ENCODE peak calls at places on chromosomes 16 and 17, in eight cellular contexts. D, O, F, J, M, X, N and Q are unnamed samples.

GRCh38 chr17:6894206-6894528 is 62.6 kb upstream of the TEKT1 start:
- DNase-seq in D (no peak), O (no peak), F (peak), J (no peak), M (no peak), X (no peak), N (no peak), Q (no peak)

GRCh38 chr16:31385680-31386079 is 7.5 kb upstream of the ITGAD start:
- DNase-seq in D (no peak), O (no peak), F (no peak), J (no peak), M (no peak), X (no peak), N (no peak), Q (no peak)

GRCh38 chr16:88759245-88759975 is 25.6 kb downstream of the PIEZO1 start:
- DNase-seq in D (peak), O (no peak), F (peak), J (no peak), M (no peak), X (no peak), N (no peak), Q (peak)

GRCh38 chr16:85460983-85461813 is 151.9 kb upstream of the GSE1 start:
- DNase-seq in D (no peak), O (no peak), F (no peak), J (no peak), M (peak), X (no peak), N (no peak), Q (no peak)

GRCh38 chr17:34615326-34615725 is 35.9 kb downstream of the TMEM132E start:
- DNase-seq in D (no peak), O (no peak), F (no peak), J (no peak), M (no peak), X (no peak), N (no peak), Q (no peak)

GRCh38 chr17:63478814-63479494 is 2.1 kb downstream of the ACE start:
- DNase-seq in D (peak), O (peak), F (peak), J (peak), M (peak), X (peak), N (peak), Q (peak)

GRCh38 chr16:20865420-20866126 is 34.6 kb downstream of the DCUN1D3 start:
- DNase-seq in D (no peak), O (no peak), F (peak), J (no peak), M (peak), X (no peak), N (no peak), Q (no peak)

GRCh38 chr16:29825145-29826044 is 5.1 kb downstream of the MVP start:
- DNase-seq in D (no peak), O (no peak), F (peak), J (peak), M (peak), X (no peak), N (no peak), Q (no peak)

GRCh38 chr17:31754239-31754945 is 104.7 kb downstream of the COPRS start:
- DNase-seq in D (no peak), O (no peak), F (no peak), J (no peak), M (peak), X (no peak), N (no peak), Q (no peak)